ENCODE peak calls at places on chromosomes 3 and 15, in six cellular contexts. R, I, O, T, D and P are unnamed samples.

GRCh38 chr3:133887075-133887950 is 8.4 kb downstream of the RAB6B start:
- DNase-seq in R (no peak), I (no peak), O (no peak), T (no peak), D (no peak), P (no peak)

GRCh38 chr3:13715961-13716360 is 163.9 kb downstream of the WNT7A start:
- DNase-seq in R (no peak), I (no peak), O (no peak), T (no peak), D (no peak), P (no peak)

GRCh38 chr15:61489571-61489970 is 260.5 kb upstream of the RORA start:
- DNase-seq in R (no peak), I (no peak), O (no peak), T (no peak), D (no peak), P (no peak)

GRCh38 chr15:81940467-81941451 is 105.1 kb downstream of the MEX3B start:
- DNase-seq in R (peak), I (no peak), O (no peak), T (no peak), D (no peak), P (no peak)

GRCh38 chr15:79644091-79644490 is 212.0 kb downstream of the MINAR1 start:
- DNase-seq in R (peak), I (no peak), O (no peak), T (no peak), D (no peak), P (no peak)

GRCh38 chr3:180280601-180281000 is 243.9 kb upstream of the PEX5L start:
- DNase-seq in R (peak), I (no peak), O (no peak), T (no peak), D (no peak), P (no peak)

GRCh38 chr3:159532577-159532976 is 456.1 kb upstream of the IL12A start:
- DNase-seq in R (peak), I (no peak), O (no peak), T (no peak), D (no peak), P (no peak)

GRCh38 chr3:775178-775885 is 317.5 kb upstream of the CNTN6 start:
- DNase-seq in R (no peak), I (no peak), O (no peak), T (no peak), D (no peak), P (no peak)

GRCh38 chr15:80070840-80071239 is 11.4 kb downstream of the ZFAND6 start:
- DNase-seq in R (peak), I (no peak), O (peak), T (no peak), D (no peak), P (no peak)

GRCh38 chr3:55183259-55183658 is 255.4 kb upstream of the LRTM1 start:
- DNase-seq in R (no peak), I (no peak), O (no peak), T (no peak), D (no peak), P (no peak)

GRCh38 chr15:39700301-39700700 is 82.3 kb downstream of the FSIP1 start:
- DNase-seq in R (no peak), I (no peak), O (no peak), T (no peak), D (no peak), P (no peak)

GRCh38 chr15:31347067-31347975 is 20.7 kb downstream of the KLF13 start:
- DNase-seq in R (no peak), I (no peak), O (no peak), T (no peak), D (no peak), P (no peak)

GRCh38 chr15:90463381-90463780 is 66.3 kb upstream of the CRTC3 start:
- DNase-seq in R (peak), I (no peak), O (no peak), T (peak), D (no peak), P (no peak)

GRCh38 chr15:50077242-50077641 is 41.8 kb downstream of the ATP8B4 start:
- DNase-seq in R (no peak), I (no peak), O (no peak), T (no peak), D (no peak), P (no peak)

GRCh38 chr3:184765730-184766074 is 46.3 kb upstream of the VPS8 start:
- DNase-seq in R (no peak), I (no peak), O (no peak), T (no peak), D (no peak), P (no peak)

GRCh38 chr3:153977148-153977547 is 144.0 kb upstream of the ARHGEF26 start:
- DNase-seq in R (no peak), I (peak), O (no peak), T (no peak), D (no peak), P (no peak)

GRCh38 chr15:71780349-71780976 is 29.9 kb upstream of the NR2E3 start:
- DNase-seq in R (peak), I (peak), O (no peak), T (peak), D (no peak), P (no peak)

GRCh38 chr3:78737988-78738387 is 1029.8 kb downstream of the ROBO1 start:
- DNase-seq in R (peak), I (no peak), O (peak), T (no peak), D (no peak), P (no peak)

GRCh38 chr3:104323226-104323625 is 1043.5 kb upstream of the ALCAM start:
- DNase-seq in R (peak), I (no peak), O (no peak), T (no peak), D (no peak), P (no peak)

GRCh38 chr3:58144478-58145142 is 66.2 kb downstream of the DNASE1L3 start:
- DNase-seq in R (no peak), I (no peak), O (peak), T (no peak), D (no peak), P (no peak)

GRCh38 chr3:30779686-30780287 is 114.7 kb downstream of the GADL1 start:
- DNase-seq in R (peak), I (no peak), O (no peak), T (no peak), D (no peak), P (no peak)

GRCh38 chr15:38076806-38077205 is 142.4 kb downstream of the TMCO5A start:
- DNase-seq in R (no peak), I (no peak), O (peak), T (no peak), D (no peak), P (peak)

GRCh38 chr15:84967380-84967779 is 14.3 kb upstream of the PDE8A start:
- DNase-seq in R (no peak), I (no peak), O (no peak), T (no peak), D (no peak), P (no peak)

GRCh38 chr3:134039161-134039862 is 9.6 kb upstream of the SLCO2A1 start:
- DNase-seq in R (no peak), I (no peak), O (no peak), T (no peak), D (no peak), P (no peak)

GRCh38 chr3:127822836-127823589 is 698 bp upstream of the MGLL start:
- DNase-seq in R (peak), I (peak), O (peak), T (peak), D (peak), P (peak)

GRCh38 chr3:171417813-171418212 is 42.4 kb downstream of the TNIK start:
- DNase-seq in R (peak), I (no peak), O (no peak), T (no peak), D (peak), P (peak)

GRCh38 chr15:48962662-48963523 is 826 bp downstream of the SHC4 start:
- DNase-seq in R (peak), I (peak), O (no peak), T (no peak), D (peak), P (peak)

GRCh38 chr3:46974421-46975227 is 1.9 kb downstream of the CCDC12 start:
- DNase-seq in R (no peak), I (no peak), O (no peak), T (no peak), D (no peak), P (no peak)

GRCh38 chr15:58573270-58573669 is 141.5 kb downstream of the LIPC start:
- DNase-seq in R (no peak), I (no peak), O (no peak), T (no peak), D (no peak), P (no peak)

GRCh38 chr3:123816673-123817207 is 67.4 kb downstream of the MYLK start:
- DNase-seq in R (peak), I (no peak), O (no peak), T (no peak), D (no peak), P (no peak)